ENCODE peak calls at places on chromosomes 2 and 18, in five cellular contexts. O, Z, U, K and F are unnamed samples.

GRCh38 chr2:235024951-235025773 is 73.3 kb downstream of the SH3BP4 start:
- DNase-seq in O (no peak), Z (no peak), U (no peak), K (no peak), F (no peak)

GRCh38 chr18:62637807-62638687 is 77.3 kb upstream of the PHLPP1 start:
- DNase-seq in O (peak; percentile 34), Z (peak; percentile 81), U (peak; percentile 28), K (no peak), F (no peak)

GRCh38 chr18:58674863-58675472 is 3.7 kb downstream of the MALT1 start:
- DNase-seq in O (no peak), Z (no peak), U (no peak), K (no peak), F (no peak)

GRCh38 chr2:120935339-120936313 is 200.0 kb downstream of the GLI2 start:
- DNase-seq in O (no peak), Z (no peak), U (peak; percentile 97), K (no peak), F (no peak)

GRCh38 chr2:160419776-160420521 is 73.7 kb downstream of the RBMS1 start:
- DNase-seq in O (no peak), Z (no peak), U (no peak), K (no peak), F (no peak)

GRCh38 chr18:45449761-45450227 is 165.5 kb upstream of the SLC14A2 start:
- DNase-seq in O (peak; percentile 39), Z (no peak), U (no peak), K (no peak), F (no peak)

GRCh38 chr2:96815326-96816126 is 542 bp upstream of the CNNM3 start:
- DNase-seq in O (peak; percentile 69), Z (no peak), U (peak; percentile 39), K (no peak), F (no peak)

GRCh38 chr18:9619545-9619944 is 5.2 kb upstream of the PPP4R1 start:
- DNase-seq in O (no peak), Z (no peak), U (no peak), K (no peak), F (no peak)

GRCh38 chr2:52904511-52904910 is 863.1 kb upstream of the CHAC2 start:
- DNase-seq in O (no peak), Z (no peak), U (no peak), K (no peak), F (peak; percentile 63)
- TF ChIP-seq JUND in O (no peak), Z (no peak), U (no peak), K (no peak), F (no peak)

GRCh38 chr2:207787800-207788199 is 18.1 kb upstream of the FZD5 start:
- DNase-seq in O (no peak), Z (no peak), U (no peak), K (no peak), F (no peak)
- TF ChIP-seq JUND in O (no peak), Z (no peak), U (no peak), K (no peak), F (no peak)

GRCh38 chr2:111704246-111704645 is 179.7 kb downstream of the ANAPC1 start:
- DNase-seq in O (no peak), Z (no peak), U (peak; percentile 28), K (no peak), F (no peak)
- TF ChIP-seq JUND in O (peak; percentile 72), Z (no peak), U (no peak), K (no peak), F (no peak)

GRCh38 chr2:215749092-215749957 is 264.0 kb downstream of the MREG start:
- DNase-seq in O (no peak), Z (no peak), U (peak; percentile 91), K (no peak), F (no peak)
- TF ChIP-seq JUND in O (no peak), Z (no peak), U (peak; percentile 94), K (no peak), F (no peak)

GRCh38 chr2:145906356-145906755 is 1386.4 kb upstream of the ZEB2 start:
- DNase-seq in O (no peak), Z (no peak), U (peak; percentile 44), K (no peak), F (no peak)
- TF ChIP-seq JUND in O (no peak), Z (peak; percentile 51), U (no peak), K (no peak), F (no peak)

GRCh38 chr2:20300656-20301055 is 50.0 kb downstream of the PUM2 start:
- DNase-seq in O (no peak), Z (no peak), U (no peak), K (no peak), F (no peak)
- TF ChIP-seq JUND in O (no peak), Z (no peak), U (no peak), K (no peak), F (no peak)

DNA sequence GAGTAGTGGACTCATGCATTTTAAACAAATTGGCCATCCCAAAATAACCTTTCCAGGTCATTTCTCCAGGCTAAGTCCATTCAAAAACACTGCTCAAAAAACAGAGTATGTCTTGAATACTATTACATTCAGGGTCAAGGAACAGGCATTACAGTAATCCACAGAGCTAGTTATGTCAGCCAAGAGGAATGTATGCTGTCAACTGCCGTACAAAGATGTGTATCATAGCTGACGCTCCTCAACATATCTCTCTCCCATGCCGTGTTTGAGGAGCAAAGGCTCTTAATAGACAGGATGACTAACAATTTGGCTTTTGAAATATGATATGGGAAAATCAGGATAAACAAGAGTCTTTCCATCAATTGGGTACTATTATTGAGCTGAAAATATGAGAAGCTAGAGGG is 68.8 kb upstream of the KCTD1 start:
- DNase-seq in O (no peak), Z (no peak), U (peak; percentile 25), K (no peak), F (peak; percentile 69)
- TF ChIP-seq JUND in O (peak; percentile 77), Z (no peak), U (no peak), K (no peak), F (no peak)

DNA sequence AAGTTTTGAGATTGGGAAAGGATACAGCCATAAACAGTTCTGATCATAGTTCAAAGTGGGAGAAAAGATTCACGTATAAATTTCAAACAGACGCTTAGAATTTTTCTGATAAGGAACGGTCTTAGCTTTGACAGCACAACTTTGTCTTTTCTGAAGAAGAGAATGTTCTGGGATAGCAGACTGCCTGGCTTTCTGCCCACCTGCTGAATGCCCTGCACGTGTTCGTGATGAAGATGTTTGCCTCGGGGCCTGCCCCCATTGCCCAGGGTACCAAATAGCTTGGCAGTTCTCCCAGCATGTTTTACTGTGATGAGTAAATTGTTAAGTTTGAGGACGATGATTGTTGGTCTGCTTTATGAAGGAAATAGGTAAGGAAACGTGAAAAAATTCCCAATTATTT is 4.6 kb downstream of the MRPL33 start:
- DNase-seq in O (no peak), Z (no peak), U (no peak), K (no peak), F (no peak)
- TF ChIP-seq JUND in O (no peak), Z (no peak), U (no peak), K (no peak), F (no peak)

GRCh38 chr2:226869371-226869770 is 33.5 kb downstream of the RHBDD1 start:
- DNase-seq in O (no peak), Z (no peak), U (no peak), K (no peak), F (no peak)
- TF ChIP-seq JUND in O (no peak), Z (no peak), U (no peak), K (no peak), F (no peak)

GRCh38 chr2:216151313-216152030 is 42.3 kb downstream of the XRCC5 start:
- DNase-seq in O (peak; percentile 6), Z (no peak), U (no peak), K (no peak), F (peak; percentile 5)
- TF ChIP-seq JUND in O (no peak), Z (no peak), U (no peak), K (no peak), F (no peak)